ENCODE peak calls at places on chromosomes 12 and 14, in six cellular contexts. Z, R, P, A, D and C are unnamed samples.

GRCh38 chr14:47447076-47447475 is 228.3 kb downstream of the MDGA2 start:
- DNase-seq in Z (no peak), R (no peak), P (no peak), A (no peak), D (no peak), C (no peak)

GRCh38 chr12:23428758-23429157 is 520.7 kb downstream of the SOX5 start:
- DNase-seq in Z (no peak), R (no peak), P (no peak), A (no peak), D (no peak), C (no peak)

GRCh38 chr14:53534841-53535240 is 381.7 kb upstream of the DDHD1 start:
- DNase-seq in Z (no peak), R (no peak), P (no peak), A (no peak), D (peak; percentile 36), C (no peak)

GRCh38 chr12:117968826-117969659 is at the start of gene KSR2:
- DNase-seq in Z (peak; percentile 79), R (peak; percentile 96), P (peak; percentile 81), A (peak; percentile 94), D (peak; percentile 60), C (peak; percentile 83)

GRCh38 chr14:100739306-100739705 is 12.6 kb downstream of the DLK1 start:
- DNase-seq in Z (no peak), R (no peak), P (no peak), A (no peak), D (no peak), C (no peak)

GRCh38 chr14:50139192-50139591 is 22.8 kb upstream of the VCPKMT start:
- DNase-seq in Z (no peak), R (peak; percentile 79), P (no peak), A (no peak), D (peak; percentile 13), C (no peak)

GRCh38 chr12:44285321-44285720 is 449.4 kb downstream of the TMEM117 start:
- DNase-seq in Z (no peak), R (no peak), P (no peak), A (no peak), D (no peak), C (no peak)

GRCh38 chr12:79374543-79374942 is 316.2 kb downstream of the PAWR start:
- DNase-seq in Z (no peak), R (no peak), P (no peak), A (no peak), D (peak; percentile 10), C (no peak)

GRCh38 chr12:19561411-19561961 is 122.2 kb downstream of the AEBP2 start:
- DNase-seq in Z (no peak), R (no peak), P (no peak), A (no peak), D (peak; percentile 24), C (no peak)
- TF ChIP-seq EZH2phosphoT487 in Z (no peak), R (no peak), P (no peak), A (no peak), D (no peak), C (no peak)

GRCh38 chr12:9391751-9392240 is 183.6 kb upstream of the PZP start:
- DNase-seq in Z (no peak), R (no peak), P (no peak), A (peak; percentile 20), D (no peak), C (no peak)

GRCh38 chr12:9390761-9391160 is 182.6 kb upstream of the PZP start:
- DNase-seq in Z (no peak), R (no peak), P (no peak), A (no peak), D (no peak), C (no peak)

GRCh38 chr12:9389796-9390195 is 181.6 kb upstream of the PZP start:
- DNase-seq in Z (no peak), R (no peak), P (no peak), A (no peak), D (no peak), C (no peak)

GRCh38 chr12:9387450-9387849 is 179.3 kb upstream of the PZP start:
- DNase-seq in Z (no peak), R (no peak), P (no peak), A (no peak), D (no peak), C (no peak)

DNA sequence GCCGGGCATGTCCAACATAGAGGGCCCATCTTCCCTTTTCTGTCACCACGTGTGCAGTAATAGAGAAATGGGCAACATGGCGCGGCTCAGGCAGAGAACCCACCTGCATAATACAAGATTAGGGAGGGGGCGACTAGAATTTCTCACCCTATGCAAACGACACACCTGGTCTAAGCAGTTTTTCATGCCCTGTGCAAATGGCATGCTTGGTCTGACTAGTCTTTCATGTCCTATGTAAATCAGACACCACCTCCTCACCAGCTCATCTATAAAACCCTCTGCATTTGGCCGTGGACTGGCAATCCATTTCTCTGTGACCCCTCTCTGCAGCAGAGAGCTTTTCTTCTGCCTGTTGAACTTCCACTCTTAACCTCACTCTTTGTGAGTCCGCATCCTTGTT is 180.2 kb upstream of the PZP start:
- DNase-seq in Z (peak; percentile 31), R (no peak), P (no peak), A (no peak), D (no peak), C (no peak)
- TF ChIP-seq EZH2phosphoT487 in Z (no peak), R (no peak), P (no peak), A (no peak), D (no peak), C (no peak)

GRCh38 chr14:102219316-102219715 is 79.6 kb downstream of the WDR20 start:
- DNase-seq in Z (no peak), R (no peak), P (no peak), A (no peak), D (no peak), C (no peak)

GRCh38 chr14:102222009-102222575 is 82.4 kb downstream of the WDR20 start:
- DNase-seq in Z (no peak), R (no peak), P (no peak), A (no peak), D (no peak), C (no peak)

GRCh38 chr14:102220031-102220430 is 80.3 kb downstream of the WDR20 start:
- DNase-seq in Z (peak; percentile 81), R (no peak), P (no peak), A (no peak), D (no peak), C (no peak)

GRCh38 chr14:102222751-102223150 is 82.2 kb downstream of the MOK start:
- DNase-seq in Z (no peak), R (no peak), P (no peak), A (no peak), D (no peak), C (no peak)

DNA sequence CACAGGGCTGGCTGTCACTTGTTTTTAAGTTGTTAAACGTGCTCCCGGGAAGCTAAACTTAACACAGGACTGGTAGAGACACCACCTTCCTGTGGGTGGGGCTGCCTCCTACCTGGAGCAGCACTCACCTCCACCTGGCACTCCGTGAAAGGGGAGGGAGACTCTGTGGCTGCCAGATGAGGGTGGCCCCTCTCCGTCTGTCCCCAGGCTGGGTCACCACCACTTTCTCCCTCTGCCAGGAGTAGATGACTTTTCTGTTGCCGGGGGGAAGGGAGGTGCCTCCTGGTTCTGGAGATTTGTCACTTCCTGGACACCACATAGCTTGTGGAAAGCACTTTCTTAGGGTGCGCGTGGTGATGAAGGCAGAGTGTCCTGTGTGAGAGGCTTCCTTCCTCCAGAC is 81.3 kb downstream of the WDR20 start:
- DNase-seq in Z (no peak), R (peak; percentile 49), P (no peak), A (no peak), D (peak; percentile 73), C (no peak)
- TF ChIP-seq EZH2phosphoT487 in Z (no peak), R (no peak), P (no peak), A (no peak), D (no peak), C (no peak)

GRCh38 chr14:24238123-24238522 is 4.3 kb downstream of the TINF2 start:
- DNase-seq in Z (no peak), R (no peak), P (no peak), A (no peak), D (no peak), C (no peak)

GRCh38 chr14:24235804-24236688 is 3.3 kb downstream of the GMPR2 start:
- DNase-seq in Z (no peak), R (no peak), P (no peak), A (no peak), D (no peak), C (no peak)

GRCh38 chr14:24236689-24237462 is 4.1 kb downstream of the GMPR2 start:
- DNase-seq in Z (no peak), R (no peak), P (no peak), A (no peak), D (no peak), C (no peak)

GRCh38 chr14:24238527-24239037 is 3.8 kb downstream of the TINF2 start:
- DNase-seq in Z (no peak), R (no peak), P (no peak), A (no peak), D (no peak), C (no peak)

DNA sequence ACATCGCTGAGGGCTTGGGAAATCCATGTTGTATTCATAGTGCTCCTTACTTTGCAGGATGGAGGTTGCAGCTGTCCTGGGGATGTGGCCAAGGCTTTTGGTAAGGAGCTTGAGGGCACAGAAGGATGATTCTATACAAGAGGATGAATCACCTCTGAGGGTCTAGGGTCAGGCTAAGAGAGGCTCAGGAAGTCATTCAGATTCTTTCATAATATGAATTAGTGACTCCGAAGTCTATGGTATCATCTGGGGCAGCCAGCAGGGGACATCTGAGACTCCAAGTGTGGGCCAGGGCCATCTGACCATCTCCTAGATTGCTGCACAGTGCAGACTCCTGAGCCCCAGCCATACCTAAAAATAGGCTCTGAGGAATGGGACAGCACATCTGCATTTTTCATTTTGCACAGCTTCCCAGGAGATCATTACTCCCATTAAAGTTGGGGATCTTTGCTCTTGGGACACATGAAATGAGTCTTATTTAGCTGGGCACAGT is 4.8 kb downstream of the GMPR2 start:
- DNase-seq in Z (no peak), R (no peak), P (no peak), A (no peak), D (no peak), C (no peak)
- TF ChIP-seq EZH2phosphoT487 in Z (no peak), R (no peak), P (no peak), A (no peak), D (no peak), C (no peak)

GRCh38 chr12:108307006-108307405 is 32.1 kb downstream of the CMKLR1 start:
- DNase-seq in Z (no peak), R (no peak), P (no peak), A (no peak), D (peak; percentile 86), C (no peak)

GRCh38 chr12:108305520-108305919 is 33.6 kb downstream of the CMKLR1 start:
- DNase-seq in Z (no peak), R (no peak), P (no peak), A (no peak), D (peak; percentile 99), C (no peak)

GRCh38 chr12:108306506-108306905 is 32.6 kb downstream of the CMKLR1 start:
- DNase-seq in Z (no peak), R (no peak), P (no peak), A (no peak), D (no peak), C (no peak)

GRCh38 chr12:108304633-108305032 is 34.5 kb downstream of the CMKLR1 start:
- DNase-seq in Z (no peak), R (peak; percentile 60), P (no peak), A (no peak), D (no peak), C (no peak)

DNA sequence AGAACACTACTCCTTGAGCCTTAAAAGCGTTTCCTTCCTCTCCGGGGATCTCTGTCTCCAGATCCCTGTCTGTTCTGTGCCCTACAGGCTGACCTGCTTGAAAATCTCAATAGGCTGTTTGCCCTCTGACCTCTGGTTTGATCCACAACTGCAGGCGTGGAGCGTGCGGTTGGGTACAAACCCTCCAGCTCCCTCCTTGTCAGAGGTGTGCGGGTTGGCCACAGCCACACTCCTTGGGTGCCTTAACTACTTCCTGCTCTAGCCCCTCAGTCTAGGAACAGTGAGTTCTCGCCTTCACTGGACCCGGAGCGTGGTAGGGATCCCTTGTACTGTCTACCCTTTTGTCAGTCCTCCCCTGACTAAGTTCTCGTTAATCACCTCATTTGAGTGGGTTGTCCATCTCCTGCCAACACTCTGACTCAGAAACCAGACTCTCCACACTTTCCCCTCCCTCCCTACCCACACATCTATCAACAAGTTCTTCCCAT is 33.1 kb downstream of the CMKLR1 start:
- DNase-seq in Z (no peak), R (no peak), P (no peak), A (peak; percentile 29), D (peak; percentile 90), C (no peak)
- TF ChIP-seq EZH2phosphoT487 in Z (no peak), R (no peak), P (no peak), A (no peak), D (no peak), C (no peak)